ENCODE peak calls at places on chromosomes 11 and 22, in four cellular contexts. One of them, this sample, is unnamed.

GRCh38 chr11:57604289-57605010 is 7.0 kb downstream of the SERPING1 start:
- DNase-seq in foreskin fibroblast: no peak
- DNase-seq in left ventricle myocardium inferior: no peak
- DNase-seq in CD8-positive, alpha-beta T cell: no peak
- DNase-seq in this sample: no peak

GRCh38 chr22:40594924-40595323 is 41.6 kb downstream of the MRTFA start:
- DNase-seq in left ventricle myocardium inferior: no peak
- DNase-seq in CD8-positive, alpha-beta T cell: no peak
- DNase-seq in foreskin fibroblast: peak
- DNase-seq in this sample: no peak

GRCh38 chr11:116261616-116262015 is 511.2 kb downstream of the BUD13 start:
- DNase-seq in left ventricle myocardium inferior: no peak
- DNase-seq in foreskin fibroblast: no peak
- DNase-seq in CD8-positive, alpha-beta T cell: no peak
- DNase-seq in this sample: no peak

GRCh38 chr11:120254788-120255518 is 15.0 kb downstream of the POU2F3 start:
- DNase-seq in left ventricle myocardium inferior: no peak
- DNase-seq in foreskin fibroblast: no peak
- DNase-seq in CD8-positive, alpha-beta T cell: no peak
- DNase-seq in this sample: no peak

GRCh38 chr11:128310676-128311445 is 276.5 kb downstream of the ETS1 start:
- DNase-seq in CD8-positive, alpha-beta T cell: peak
- DNase-seq in foreskin fibroblast: no peak
- DNase-seq in left ventricle myocardium inferior: no peak
- DNase-seq in this sample: no peak

GRCh38 chr11:13207665-13208594 is 69.7 kb upstream of the BMAL1 start:
- DNase-seq in CD8-positive, alpha-beta T cell: no peak
- DNase-seq in left ventricle myocardium inferior: no peak
- DNase-seq in foreskin fibroblast: peak
- DNase-seq in this sample: no peak

GRCh38 chr11:112320668-112321067 is 60.0 kb upstream of the PLET1 start:
- DNase-seq in left ventricle myocardium inferior: peak
- DNase-seq in CD8-positive, alpha-beta T cell: no peak
- DNase-seq in foreskin fibroblast: peak
- DNase-seq in this sample: no peak

GRCh38 chr22:40216041-40216756 is 38.5 kb downstream of the TNRC6B start:
- DNase-seq in CD8-positive, alpha-beta T cell: peak
- DNase-seq in foreskin fibroblast: no peak
- DNase-seq in left ventricle myocardium inferior: no peak
- DNase-seq in this sample: no peak

GRCh38 chr22:44722611-44723010 is 20.6 kb downstream of the PRR5 start:
- DNase-seq in left ventricle myocardium inferior: no peak
- DNase-seq in foreskin fibroblast: no peak
- DNase-seq in CD8-positive, alpha-beta T cell: no peak
- DNase-seq in this sample: no peak

GRCh38 chr11:35418282-35418846 is 994 bp downstream of the SLC1A2 start:
- DNase-seq in foreskin fibroblast: peak
- DNase-seq in left ventricle myocardium inferior: no peak
- DNase-seq in CD8-positive, alpha-beta T cell: no peak
- DNase-seq in this sample: no peak

GRCh38 chr11:12979928-12980689 is 29.0 kb upstream of the RASSF10 start:
- DNase-seq in CD8-positive, alpha-beta T cell: no peak
- DNase-seq in foreskin fibroblast: no peak
- DNase-seq in left ventricle myocardium inferior: no peak
- DNase-seq in this sample: no peak

GRCh38 chr11:123286761-123287160 is 91.7 kb upstream of the CLMP start:
- DNase-seq in left ventricle myocardium inferior: no peak
- DNase-seq in foreskin fibroblast: peak
- DNase-seq in CD8-positive, alpha-beta T cell: no peak
- DNase-seq in this sample: no peak

GRCh38 chr11:43577566-43578264 is 102.8 kb upstream of the HSD17B12 start:
- DNase-seq in CD8-positive, alpha-beta T cell: no peak
- DNase-seq in left ventricle myocardium inferior: no peak
- DNase-seq in foreskin fibroblast: no peak
- DNase-seq in this sample: no peak

GRCh38 chr22:39284142-39284980 is 35.1 kb downstream of the RPL3 start:
- DNase-seq in foreskin fibroblast: no peak
- DNase-seq in CD8-positive, alpha-beta T cell: no peak
- DNase-seq in left ventricle myocardium inferior: no peak
- DNase-seq in this sample: no peak

GRCh38 chr11:1771700-1772099 is 8.0 kb upstream of the CTSD start:
- DNase-seq in CD8-positive, alpha-beta T cell: no peak
- DNase-seq in left ventricle myocardium inferior: no peak
- DNase-seq in foreskin fibroblast: peak
- DNase-seq in this sample: no peak

GRCh38 chr11:123616505-123617198 is 37.8 kb downstream of the SCN3B start:
- DNase-seq in left ventricle myocardium inferior: peak
- DNase-seq in CD8-positive, alpha-beta T cell: no peak
- DNase-seq in foreskin fibroblast: peak
- DNase-seq in this sample: no peak

GRCh38 chr11:42598341-42598740 is 713.5 kb upstream of the API5 start:
- DNase-seq in foreskin fibroblast: no peak
- DNase-seq in CD8-positive, alpha-beta T cell: no peak
- DNase-seq in left ventricle myocardium inferior: no peak
- DNase-seq in this sample: no peak

GRCh38 chr11:117856892-117857291 is 19.6 kb downstream of the FXYD6 start:
- DNase-seq in left ventricle myocardium inferior: no peak
- DNase-seq in foreskin fibroblast: no peak
- DNase-seq in CD8-positive, alpha-beta T cell: no peak
- DNase-seq in this sample: no peak

GRCh38 chr11:117852309-117852708 is 24.1 kb downstream of the FXYD6 start:
- DNase-seq in left ventricle myocardium inferior: no peak
- DNase-seq in foreskin fibroblast: no peak
- DNase-seq in CD8-positive, alpha-beta T cell: no peak
- DNase-seq in this sample: no peak

GRCh38 chr11:117857734-117858369 is 18.6 kb downstream of the FXYD6 start:
- DNase-seq in left ventricle myocardium inferior: no peak
- DNase-seq in CD8-positive, alpha-beta T cell: peak
- DNase-seq in foreskin fibroblast: no peak
- DNase-seq in this sample: no peak

GRCh38 chr11:117856252-117856651 is 20.2 kb downstream of the FXYD6 start:
- DNase-seq in foreskin fibroblast: no peak
- DNase-seq in left ventricle myocardium inferior: no peak
- DNase-seq in CD8-positive, alpha-beta T cell: no peak
- DNase-seq in this sample: no peak

DNA sequence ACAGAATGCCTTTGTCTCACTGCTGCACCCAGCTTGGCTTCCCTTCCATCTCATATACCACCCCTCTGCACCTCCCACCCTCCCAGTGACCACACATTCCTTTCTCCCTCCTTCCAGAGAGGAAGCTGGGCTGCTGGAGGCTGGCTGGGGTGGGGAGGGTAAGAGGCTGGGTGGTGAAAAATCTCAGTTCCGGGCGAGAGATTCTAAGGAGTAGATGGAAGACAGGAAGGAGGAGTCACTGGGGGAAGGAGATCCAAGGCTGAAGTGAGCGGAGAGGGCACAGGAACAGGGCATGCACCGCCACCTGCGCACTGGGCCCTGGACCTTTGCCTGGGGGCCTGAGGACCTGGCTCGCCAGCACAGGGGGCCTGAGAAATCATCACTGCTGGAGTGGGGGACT is 21.0 kb downstream of the FXYD6 start:
- DNase-seq in foreskin fibroblast: no peak
- DNase-seq in CD8-positive, alpha-beta T cell: no peak
- DNase-seq in left ventricle myocardium inferior: no peak
- DNase-seq in this sample: no peak
- TF ChIP-seq CTCF in foreskin fibroblast: no peak
- TF ChIP-seq CTCF in CD8-positive, alpha-beta T cell: no peak
- TF ChIP-seq CTCF in left ventricle myocardium inferior: no peak
- TF ChIP-seq CTCF in this sample: no peak

GRCh38 chr22:29208502-29208862 is 2.8 kb downstream of the EMID1 start:
- DNase-seq in foreskin fibroblast: no peak
- DNase-seq in left ventricle myocardium inferior: no peak
- DNase-seq in CD8-positive, alpha-beta T cell: no peak
- DNase-seq in this sample: no peak
- TF ChIP-seq CTCF in foreskin fibroblast: no peak
- TF ChIP-seq CTCF in left ventricle myocardium inferior: no peak
- TF ChIP-seq CTCF in CD8-positive, alpha-beta T cell: no peak
- TF ChIP-seq CTCF in this sample: no peak

DNA sequence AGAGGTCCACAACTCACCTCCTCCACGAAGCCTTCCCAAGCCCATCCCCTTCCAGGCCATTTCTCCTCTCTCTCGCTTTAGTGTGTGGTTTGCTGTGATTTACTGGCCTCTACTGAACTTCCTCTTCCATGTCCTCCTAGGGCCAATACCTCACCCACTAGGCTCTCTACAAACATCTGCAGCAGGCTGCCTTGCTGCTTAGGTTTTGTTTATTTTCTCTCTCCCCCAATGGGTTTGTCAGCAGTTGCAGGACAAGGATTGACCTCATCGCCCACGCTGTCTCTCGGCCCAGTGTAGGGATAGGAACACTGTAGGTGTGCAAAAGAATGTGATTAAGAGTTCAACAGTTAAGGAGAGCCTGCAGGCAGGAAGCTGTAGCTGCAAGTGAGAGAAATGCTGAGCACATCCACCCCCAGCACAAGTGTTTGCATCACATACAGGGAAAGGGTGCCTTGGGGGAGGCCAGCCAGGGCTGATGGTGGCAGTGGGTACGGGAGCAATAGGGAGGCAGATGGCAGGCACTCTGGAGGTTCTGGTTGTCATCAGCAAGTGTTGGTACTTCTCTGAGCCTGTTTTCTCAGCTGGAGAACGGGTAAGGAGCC is 1.4 kb downstream of the PC start:
- DNase-seq in foreskin fibroblast: peak
- DNase-seq in CD8-positive, alpha-beta T cell: no peak
- DNase-seq in left ventricle myocardium inferior: no peak
- DNase-seq in this sample: no peak
- TF ChIP-seq CTCF in foreskin fibroblast: peak
- TF ChIP-seq CTCF in CD8-positive, alpha-beta T cell: no peak
- TF ChIP-seq CTCF in left ventricle myocardium inferior: no peak
- TF ChIP-seq CTCF in this sample: no peak

DNA sequence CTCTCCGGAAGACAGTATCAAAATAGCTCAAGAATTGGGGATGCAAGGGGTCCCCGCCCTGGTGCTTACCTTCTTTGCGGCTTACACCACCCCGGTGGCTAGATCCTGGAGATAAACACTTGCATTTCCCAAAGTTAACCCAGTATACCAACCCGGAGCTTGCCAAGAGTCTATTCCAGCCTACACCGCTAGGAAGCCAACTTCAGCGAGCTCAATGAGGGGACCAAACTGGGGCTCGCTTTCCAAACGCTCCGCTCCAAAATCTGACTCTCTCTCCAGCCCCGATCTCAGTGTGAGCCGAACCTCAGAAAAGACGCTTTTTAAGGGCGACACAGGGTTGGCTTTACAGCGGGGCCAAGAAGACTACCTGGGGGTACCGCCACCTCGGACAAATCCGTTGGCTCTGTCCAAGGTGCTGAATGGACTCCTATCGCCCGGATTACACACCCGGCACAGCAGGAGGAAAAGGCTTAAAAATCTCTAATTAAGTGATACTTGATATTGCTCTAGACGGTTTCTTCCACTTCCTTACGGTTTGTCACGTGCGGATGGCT is 20.1 kb upstream of the BDNF start:
- DNase-seq in CD8-positive, alpha-beta T cell: no peak
- DNase-seq in foreskin fibroblast: peak
- DNase-seq in left ventricle myocardium inferior: no peak
- DNase-seq in this sample: no peak
- TF ChIP-seq CTCF in CD8-positive, alpha-beta T cell: no peak
- TF ChIP-seq CTCF in foreskin fibroblast: peak
- TF ChIP-seq CTCF in left ventricle myocardium inferior: no peak
- TF ChIP-seq CTCF in this sample: no peak

DNA sequence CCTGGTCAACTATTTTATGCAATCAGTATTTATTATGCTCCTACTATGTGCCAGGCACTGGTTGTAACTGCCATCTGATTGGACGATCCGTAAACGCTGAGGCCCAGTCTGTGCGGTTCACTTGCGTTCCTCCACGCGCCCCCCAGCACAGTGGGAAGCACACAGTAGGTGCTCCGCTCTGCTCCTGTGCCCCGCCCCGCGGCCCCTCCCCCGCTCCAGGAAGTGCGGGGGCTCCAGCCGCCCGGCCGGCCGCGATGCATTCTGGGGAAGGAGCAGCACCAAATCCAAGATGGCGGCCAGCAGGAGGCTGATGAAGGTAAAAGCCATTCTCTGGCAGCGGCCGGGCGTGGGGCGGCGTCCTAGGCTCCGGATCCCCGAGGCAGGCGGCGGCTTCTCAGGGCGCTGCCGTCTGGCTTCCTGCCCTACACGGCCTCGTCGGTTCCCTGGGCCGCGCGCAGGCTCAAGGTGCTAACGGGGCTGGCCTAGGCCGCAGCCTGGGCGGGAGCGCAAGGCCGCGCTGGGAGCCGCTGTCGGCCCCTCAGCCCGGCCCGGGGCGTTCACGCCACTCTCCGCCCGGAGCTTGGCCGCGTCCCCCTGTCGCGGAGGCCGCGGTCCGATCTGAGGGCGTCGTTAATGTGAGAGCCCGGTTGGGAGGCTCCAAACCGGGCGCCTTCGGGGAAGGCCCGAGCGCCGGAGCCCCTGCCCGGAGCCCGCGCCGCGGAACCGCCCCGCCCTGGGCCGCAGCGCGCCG is at the start of gene UBE2L3:
- DNase-seq in foreskin fibroblast: peak
- DNase-seq in CD8-positive, alpha-beta T cell: peak
- DNase-seq in left ventricle myocardium inferior: peak
- DNase-seq in this sample: peak
- TF ChIP-seq CTCF in foreskin fibroblast: no peak
- TF ChIP-seq CTCF in CD8-positive, alpha-beta T cell: no peak
- TF ChIP-seq CTCF in left ventricle myocardium inferior: no peak
- TF ChIP-seq CTCF in this sample: no peak

DNA sequence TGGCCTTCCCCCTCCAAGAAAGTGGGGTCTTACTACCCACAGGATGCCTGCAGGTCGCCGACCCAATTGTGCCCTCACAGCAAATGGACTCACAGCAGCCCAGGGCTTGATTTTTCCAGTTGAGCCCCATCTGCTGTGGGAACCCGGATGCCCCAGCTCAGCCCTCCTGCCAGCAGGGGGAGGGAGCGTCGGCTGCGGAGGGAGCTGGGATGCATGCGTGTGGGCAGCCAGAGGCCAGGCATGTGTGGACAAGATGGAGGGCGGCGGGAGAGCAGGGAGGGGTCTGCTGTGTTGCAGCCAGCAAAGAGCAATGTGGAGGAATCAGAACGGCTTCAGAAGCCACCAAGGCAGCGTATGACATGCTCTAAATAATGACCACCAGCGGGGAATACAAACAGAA is 41.0 kb upstream of the EIF3D start:
- DNase-seq in CD8-positive, alpha-beta T cell: no peak
- DNase-seq in foreskin fibroblast: peak
- DNase-seq in left ventricle myocardium inferior: no peak
- DNase-seq in this sample: no peak
- TF ChIP-seq CTCF in CD8-positive, alpha-beta T cell: no peak
- TF ChIP-seq CTCF in foreskin fibroblast: peak
- TF ChIP-seq CTCF in left ventricle myocardium inferior: peak
- TF ChIP-seq CTCF in this sample: peak

DNA sequence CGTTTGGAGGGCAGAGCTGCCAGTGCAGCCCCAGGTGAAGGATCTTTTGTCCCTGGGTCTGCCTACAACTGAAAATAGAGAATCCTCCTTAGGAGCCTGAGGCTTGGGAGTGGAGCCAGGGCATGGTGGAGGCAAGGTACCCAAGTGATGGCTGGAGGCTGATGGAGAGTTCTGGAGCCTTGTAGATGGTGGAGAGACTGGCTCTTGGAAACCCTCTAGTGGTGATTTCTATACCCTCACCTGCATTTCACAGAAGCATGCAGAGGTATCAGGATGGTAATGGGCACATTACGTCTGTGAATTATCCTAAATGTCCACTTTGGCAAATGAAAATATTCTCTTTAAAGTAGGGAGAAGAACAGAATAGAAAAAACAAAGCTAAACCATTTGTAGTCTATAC is 44.4 kb downstream of the INSC start:
- DNase-seq in left ventricle myocardium inferior: no peak
- DNase-seq in CD8-positive, alpha-beta T cell: no peak
- DNase-seq in foreskin fibroblast: peak
- DNase-seq in this sample: no peak
- TF ChIP-seq CTCF in left ventricle myocardium inferior: peak
- TF ChIP-seq CTCF in CD8-positive, alpha-beta T cell: no peak
- TF ChIP-seq CTCF in foreskin fibroblast: peak
- TF ChIP-seq CTCF in this sample: peak